ENCODE peak calls at places on chromosomes 4 and X, in eight cellular contexts. X is OCI-LY7, W is mammary epithelial cell, K is fibroblast of lung, D is BJ, C is pancreas, E is K562, Q is neural progenitor cell. O is an unnamed sample.

GRCh38 chr4:56821394-56822263 is at the start of gene SPINK2:
- DNase-seq in X (peak; percentile 75), W (no peak), K (no peak), D (no peak), C (peak; percentile 78), E (peak; percentile 45), Q (peak; percentile 87), O (peak; percentile 95)

GRCh38 chr4:169024762-169025161 is 14.7 kb upstream of the CBR4 start:
- DNase-seq in X (peak; percentile 19), W (peak; percentile 34), K (peak; percentile 45), D (no peak), C (no peak), E (no peak), Q (peak; percentile 49), O (no peak)

GRCh38 chr4:85736576-85736975 is 261.6 kb downstream of the ARHGAP24 start:
- DNase-seq in X (no peak), W (no peak), K (no peak), D (no peak), C (no peak), E (no peak), Q (no peak), O (no peak)

GRCh38 chrX:134935286-134935685 is 55.5 kb upstream of the SMIM10 start:
- DNase-seq in X (no peak), W (no peak), K (peak; percentile 44), D (no peak), C (no peak), E (no peak), Q (no peak), O (no peak)

GRCh38 chr4:141027421-141027820 is 105.8 kb downstream of the RNF150 start:
- DNase-seq in X (no peak), W (peak; percentile 17), K (peak; percentile 58), D (no peak), C (no peak), E (no peak), Q (no peak), O (no peak)

GRCh38 chr4:169275180-169275579 is 4.4 kb upstream of the SH3RF1 start:
- DNase-seq in X (no peak), W (no peak), K (no peak), D (no peak), C (no peak), E (no peak), Q (no peak), O (peak; percentile 44)

GRCh38 chrX:136491832-136492231 is 4.1 kb downstream of the BRS3 start:
- DNase-seq in X (peak; percentile 1), W (no peak), K (no peak), D (no peak), C (no peak), E (no peak), Q (peak; percentile 3), O (no peak)

GRCh38 chr4:140635606-140636005 is 66.8 kb upstream of the UCP1 start:
- DNase-seq in X (no peak), W (peak; percentile 28), K (peak; percentile 64), D (no peak), C (no peak), E (no peak), Q (peak; percentile 53), O (peak; percentile 52)

GRCh38 chr4:70251945-70252277 is 9.5 kb downstream of the CSN3 start:
- DNase-seq in X (no peak), W (no peak), K (no peak), D (no peak), C (no peak), E (no peak), Q (no peak), O (no peak)

GRCh38 chr4:76765473-76766183 is 132.3 kb downstream of the SOWAHB start:
- DNase-seq in X (no peak), W (no peak), K (no peak), D (peak; percentile 89), C (no peak), E (no peak), Q (no peak), O (no peak)

GRCh38 chrX:103343105-103343504 is 13.1 kb downstream of the TCEAL7 start:
- DNase-seq in X (peak; percentile 33), W (peak; percentile 28), K (peak; percentile 20), D (no peak), C (no peak), E (peak; percentile 50), Q (peak; percentile 24), O (no peak)

GRCh38 chr4:13938299-13938698 is 310.8 kb upstream of the BOD1L1 start:
- DNase-seq in X (no peak), W (no peak), K (no peak), D (no peak), C (no peak), E (no peak), Q (no peak), O (peak; percentile 5)

GRCh38 chr4:28357985-28358384 is 1497.3 kb downstream of the STIM2 start:
- DNase-seq in X (no peak), W (peak; percentile 26), K (no peak), D (no peak), C (no peak), E (no peak), Q (peak; percentile 42), O (peak; percentile 1)

GRCh38 chrX:51608071-51608470 is 10.6 kb downstream of the CENPVL3 start:
- DNase-seq in X (no peak), W (peak; percentile 28), K (peak; percentile 59), D (no peak), C (no peak), E (no peak), Q (no peak), O (no peak)
- H3K36me3 ChIP-seq in X (no peaks in the 10 kb centered on the region), W (no peaks in the 10 kb centered on the region), K (no peaks in the 10 kb centered on the region), D (no peaks in the 10 kb centered on the region), C (no peaks in the 10 kb centered on the region), E (no peaks in the 10 kb centered on the region), Q (no peaks in the 10 kb centered on the region), O (no peaks in the 10 kb centered on the region)

GRCh38 chr4:106038908-106039307 is 143.6 kb downstream of the NPNT start:
- DNase-seq in X (no peak), W (no peak), K (no peak), D (no peak), C (no peak), E (no peak), Q (no peak), O (no peak)
- H3K4me3 ChIP-seq in X (no peak overlapping the region), W (no peak overlapping the region), K (no peak overlapping the region), D (no peak overlapping the region), C (no peak overlapping the region), E (no peak overlapping the region), Q (no peak overlapping the region), O (no peak overlapping the region)

GRCh38 chr4:114383721-114384120 is 214.9 kb upstream of the UGT8 start:
- DNase-seq in X (no peak), W (peak; percentile 83), K (peak; percentile 97), D (peak; percentile 56), C (no peak), E (no peak), Q (no peak), O (no peak)

GRCh38 chr4:114384629-114385028 is 214.0 kb upstream of the UGT8 start:
- DNase-seq in X (peak; percentile 36), W (no peak), K (peak; percentile 45), D (no peak), C (no peak), E (peak; percentile 25), Q (peak; percentile 44), O (no peak)

GRCh38 chr4:114385195-114385985 is 213.2 kb upstream of the UGT8 start:
- DNase-seq in X (no peak), W (no peak), K (no peak), D (no peak), C (no peak), E (no peak), Q (no peak), O (no peak)

GRCh38 chr4:114383055-114383454 is 215.6 kb upstream of the UGT8 start:
- DNase-seq in X (no peak), W (no peak), K (peak; percentile 37), D (no peak), C (no peak), E (no peak), Q (no peak), O (no peak)

GRCh38 chr4:114386637-114387233 is 211.9 kb upstream of the UGT8 start:
- DNase-seq in X (peak; percentile 34), W (no peak), K (peak; percentile 31), D (no peak), C (no peak), E (peak; percentile 18), Q (peak; percentile 41), O (peak; percentile 15)
- H3K36me3 ChIP-seq in X (no peaks in the 10 kb centered on the region), W (no peaks in the 10 kb centered on the region), K (no peaks in the 10 kb centered on the region), D (no peaks in the 10 kb centered on the region), C (no peaks in the 10 kb centered on the region), E (no peaks in the 10 kb centered on the region), Q (no peaks in the 10 kb centered on the region), O (no peaks in the 10 kb centered on the region)

DNA sequence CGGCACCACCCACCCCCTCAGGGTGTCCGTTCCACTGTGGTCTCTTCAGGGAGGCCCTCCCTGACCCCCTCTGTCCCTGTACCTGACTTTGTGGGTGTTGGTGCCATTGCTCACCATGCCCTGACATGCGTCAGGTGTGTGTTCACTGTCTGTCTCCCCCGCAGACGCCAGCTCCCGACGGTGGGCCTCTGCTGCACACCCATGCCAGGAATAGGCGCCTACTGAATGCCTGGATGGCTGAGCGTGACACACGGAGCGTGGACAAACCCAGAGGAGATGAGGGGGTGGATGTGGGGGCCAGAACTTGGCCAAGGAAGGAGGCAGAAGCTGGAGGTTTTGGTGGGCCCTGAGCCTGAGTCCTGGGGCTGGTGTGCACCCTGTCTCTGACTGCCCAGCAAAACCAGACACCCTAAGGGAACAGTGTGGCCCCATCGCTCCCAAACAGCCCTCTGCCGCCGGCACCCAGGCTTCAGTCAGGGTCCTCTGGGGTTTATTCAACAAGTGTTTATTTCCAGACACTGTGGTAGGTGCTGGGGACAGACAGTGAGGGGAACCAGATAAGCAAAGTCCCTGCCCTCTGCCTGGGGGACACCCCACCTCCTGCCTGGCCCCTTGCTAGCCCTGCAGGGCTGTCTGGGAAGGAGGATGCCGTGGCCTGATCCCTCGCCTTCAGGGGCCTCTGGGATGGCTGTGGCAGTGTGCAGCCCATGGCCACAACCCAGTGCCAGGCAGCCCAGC is 76.9 kb downstream of the WFS1 start:
- DNase-seq in X (no peak), W (no peak), K (no peak), D (no peak), C (peak; percentile 31), E (no peak), Q (no peak), O (no peak)
- H3K4me3 ChIP-seq in X (no peak overlapping the region), W (no peak overlapping the region), K (no peak overlapping the region), D (no peak overlapping the region), C (no peak overlapping the region), E (no peak overlapping the region), Q (no peak overlapping the region), O (no peak overlapping the region)

GRCh38 chrX:40143987-40144386 is 46.2 kb upstream of the BCOR start:
- DNase-seq in X (no peak), W (no peak), K (no peak), D (no peak), C (no peak), E (no peak), Q (no peak), O (no peak)

GRCh38 chrX:40142417-40142816 is 44.7 kb upstream of the BCOR start:
- DNase-seq in X (no peak), W (no peak), K (no peak), D (no peak), C (peak; percentile 5), E (no peak), Q (no peak), O (no peak)

GRCh38 chrX:40144576-40144975 is 46.8 kb upstream of the BCOR start:
- DNase-seq in X (no peak), W (no peak), K (no peak), D (no peak), C (peak; percentile 12), E (no peak), Q (peak; percentile 44), O (peak; percentile 82)

GRCh38 chrX:40140706-40141499 is 43.1 kb upstream of the BCOR start:
- DNase-seq in X (peak; percentile 19), W (no peak), K (peak; percentile 69), D (no peak), C (peak; percentile 74), E (no peak), Q (peak; percentile 70), O (peak; percentile 69)

GRCh38 chrX:40143001-40143400 is 45.2 kb upstream of the BCOR start:
- DNase-seq in X (no peak), W (no peak), K (no peak), D (no peak), C (peak; percentile 18), E (no peak), Q (peak; percentile 58), O (peak; percentile 33)
- H3K36me3 ChIP-seq in X (no peaks in the 10 kb centered on the region), W (no peaks in the 10 kb centered on the region), K (no peaks in the 10 kb centered on the region), D (no peaks in the 10 kb centered on the region), C (no peaks in the 10 kb centered on the region), E (no peaks in the 10 kb centered on the region), Q (no peaks in the 10 kb centered on the region), O (no peaks in the 10 kb centered on the region)